ENCODE peak calls at places on chromosomes 6 and 20, in eight cellular contexts. One of them, this sample, is unnamed.

GRCh38 chr20:41499961-41500725 is 118.0 kb downstream of the CHD6 start:
- DNase-seq in hepatocyte: no peak
- DNase-seq in GM23248: peak; percentile 55
- DNase-seq in GM23338: no peak
- DNase-seq in SK-N-SH: no peak
- DNase-seq in HCT116: no peak
- DNase-seq in PC-9: no peak
- DNase-seq in OCI-LY7: no peak
- DNase-seq in this sample: no peak

GRCh38 chr6:151358475-151358874 is 32.9 kb downstream of the ZBTB2 start:
- DNase-seq in hepatocyte: no peak
- DNase-seq in GM23248: no peak
- DNase-seq in PC-9: no peak
- DNase-seq in OCI-LY7: no peak
- DNase-seq in GM23338: no peak
- DNase-seq in SK-N-SH: no peak
- DNase-seq in HCT116: no peak
- DNase-seq in this sample: no peak

GRCh38 chr6:117338567-117338966 is 73.2 kb downstream of the VGLL2 start:
- DNase-seq in GM23338: no peak
- DNase-seq in SK-N-SH: no peak
- DNase-seq in OCI-LY7: no peak
- DNase-seq in PC-9: no peak
- DNase-seq in hepatocyte: no peak
- DNase-seq in GM23248: no peak
- DNase-seq in HCT116: no peak
- DNase-seq in this sample: no peak

GRCh38 chr6:160110724-160111123 is 10.9 kb upstream of the SLC22A1 start:
- DNase-seq in GM23338: no peak
- DNase-seq in OCI-LY7: no peak
- DNase-seq in GM23248: no peak
- DNase-seq in hepatocyte: no peak
- DNase-seq in PC-9: no peak
- DNase-seq in SK-N-SH: no peak
- DNase-seq in HCT116: no peak
- DNase-seq in this sample: no peak

GRCh38 chr20:1535420-1536175 is 21.9 kb downstream of the SIRPD start:
- DNase-seq in OCI-LY7: peak; percentile 58
- DNase-seq in SK-N-SH: no peak
- DNase-seq in hepatocyte: no peak
- DNase-seq in PC-9: no peak
- DNase-seq in GM23338: no peak
- DNase-seq in HCT116: no peak
- DNase-seq in GM23248: no peak
- DNase-seq in this sample: no peak

GRCh38 chr6:51268666-51269065 is 450.0 kb downstream of the TFAP2B start:
- DNase-seq in OCI-LY7: no peak
- DNase-seq in SK-N-SH: no peak
- DNase-seq in GM23248: no peak
- DNase-seq in GM23338: no peak
- DNase-seq in HCT116: no peak
- DNase-seq in PC-9: no peak
- DNase-seq in hepatocyte: no peak
- DNase-seq in this sample: no peak

GRCh38 chr6:160678744-160679401 is 14.8 kb upstream of the LPA start:
- DNase-seq in GM23248: no peak
- DNase-seq in hepatocyte: peak; percentile 27
- DNase-seq in SK-N-SH: peak; percentile 13
- DNase-seq in OCI-LY7: no peak
- DNase-seq in HCT116: no peak
- DNase-seq in PC-9: no peak
- DNase-seq in GM23338: peak; percentile 34
- DNase-seq in this sample: no peak

GRCh38 chr6:7642784-7643183 is 52.8 kb downstream of the SNRNP48 start:
- DNase-seq in OCI-LY7: no peak
- DNase-seq in HCT116: no peak
- DNase-seq in hepatocyte: peak; percentile 63
- DNase-seq in SK-N-SH: no peak
- DNase-seq in PC-9: no peak
- DNase-seq in GM23338: no peak
- DNase-seq in GM23248: no peak
- DNase-seq in this sample: no peak

GRCh38 chr20:49490689-49491088 is 8.2 kb upstream of the KCNB1 start:
- DNase-seq in GM23338: no peak
- DNase-seq in OCI-LY7: no peak
- DNase-seq in PC-9: no peak
- DNase-seq in hepatocyte: peak; percentile 19
- DNase-seq in SK-N-SH: no peak
- DNase-seq in HCT116: no peak
- DNase-seq in GM23248: no peak
- DNase-seq in this sample: peak; percentile 52

GRCh38 chr6:85449388-85449817 is 480 bp upstream of the NT5E start:
- DNase-seq in PC-9: no peak
- DNase-seq in GM23338: peak; percentile 63
- DNase-seq in GM23248: peak; percentile 86
- DNase-seq in HCT116: no peak
- DNase-seq in hepatocyte: no peak
- DNase-seq in SK-N-SH: no peak
- DNase-seq in OCI-LY7: no peak
- DNase-seq in this sample: no peak

GRCh38 chr6:166228839-166229528 is 61.3 kb upstream of the TBXT start:
- DNase-seq in GM23248: no peak
- DNase-seq in PC-9: no peak
- DNase-seq in HCT116: no peak
- DNase-seq in SK-N-SH: no peak
- DNase-seq in GM23338: peak; percentile 31
- DNase-seq in OCI-LY7: peak; percentile 81
- DNase-seq in hepatocyte: no peak
- DNase-seq in this sample: no peak

GRCh38 chr6:109318328-109318876 is 63.9 kb downstream of the CD164 start:
- DNase-seq in GM23338: no peak
- DNase-seq in GM23248: no peak
- DNase-seq in PC-9: no peak
- DNase-seq in SK-N-SH: no peak
- DNase-seq in OCI-LY7: no peak
- DNase-seq in HCT116: no peak
- DNase-seq in hepatocyte: peak; percentile 66
- DNase-seq in this sample: no peak

GRCh38 chr20:709421-709820 is 33.8 kb upstream of the SCRT2 start:
- DNase-seq in PC-9: no peak
- DNase-seq in OCI-LY7: no peak
- DNase-seq in hepatocyte: no peak
- DNase-seq in GM23248: peak; percentile 25
- DNase-seq in GM23338: no peak
- DNase-seq in SK-N-SH: peak; percentile 71
- DNase-seq in HCT116: no peak
- DNase-seq in this sample: peak; percentile 16

GRCh38 chr20:58447733-58448391 is 58.8 kb downstream of the VAPB start:
- DNase-seq in GM23338: peak; percentile 89
- DNase-seq in OCI-LY7: peak; percentile 61
- DNase-seq in GM23248: peak; percentile 78
- DNase-seq in HCT116: peak; percentile 33
- DNase-seq in SK-N-SH: no peak
- DNase-seq in PC-9: peak; percentile 56
- DNase-seq in hepatocyte: peak; percentile 71
- DNase-seq in this sample: peak; percentile 86

GRCh38 chr6:148983986-148984385 is 237.2 kb downstream of the UST start:
- DNase-seq in PC-9: no peak
- DNase-seq in GM23248: no peak
- DNase-seq in hepatocyte: no peak
- DNase-seq in OCI-LY7: no peak
- DNase-seq in SK-N-SH: no peak
- DNase-seq in HCT116: no peak
- DNase-seq in GM23338: no peak
- DNase-seq in this sample: no peak

GRCh38 chr20:47330933-47331708 is 25.4 kb downstream of the ZMYND8 start:
- DNase-seq in GM23248: peak; percentile 95
- DNase-seq in SK-N-SH: no peak
- DNase-seq in HCT116: peak; percentile 76
- DNase-seq in GM23338: no peak
- DNase-seq in OCI-LY7: no peak
- DNase-seq in hepatocyte: peak; percentile 74
- DNase-seq in PC-9: peak; percentile 58
- DNase-seq in this sample: peak; percentile 85
- H2AFZ ChIP-seq in GM23248: no peak overlapping the region
- H2AFZ ChIP-seq in SK-N-SH: no peak overlapping the region
- H2AFZ ChIP-seq in HCT116: no peak overlapping the region
- H2AFZ ChIP-seq in GM23338: no peak overlapping the region
- H2AFZ ChIP-seq in OCI-LY7: no peak overlapping the region
- H2AFZ ChIP-seq in hepatocyte: no peak overlapping the region
- H2AFZ ChIP-seq in PC-9: no peak overlapping the region
- H2AFZ ChIP-seq in this sample: no peak overlapping the region

GRCh38 chr6:5481024-5481423 is 219.7 kb downstream of the FARS2 start:
- DNase-seq in GM23338: no peak
- DNase-seq in hepatocyte: no peak
- DNase-seq in HCT116: no peak
- DNase-seq in GM23248: no peak
- DNase-seq in OCI-LY7: no peak
- DNase-seq in SK-N-SH: no peak
- DNase-seq in PC-9: no peak
- DNase-seq in this sample: no peak

GRCh38 chr6:5484692-5485091 is 223.4 kb downstream of the FARS2 start:
- DNase-seq in PC-9: no peak
- DNase-seq in HCT116: no peak
- DNase-seq in SK-N-SH: no peak
- DNase-seq in hepatocyte: no peak
- DNase-seq in GM23338: no peak
- DNase-seq in GM23248: no peak
- DNase-seq in OCI-LY7: no peak
- DNase-seq in this sample: no peak

GRCh38 chr6:5478380-5478779 is 217.1 kb downstream of the FARS2 start:
- DNase-seq in GM23338: no peak
- DNase-seq in PC-9: no peak
- DNase-seq in GM23248: no peak
- DNase-seq in SK-N-SH: no peak
- DNase-seq in HCT116: no peak
- DNase-seq in OCI-LY7: no peak
- DNase-seq in hepatocyte: no peak
- DNase-seq in this sample: no peak

GRCh38 chr6:5486214-5486613 is 224.9 kb downstream of the FARS2 start:
- DNase-seq in OCI-LY7: no peak
- DNase-seq in GM23248: no peak
- DNase-seq in hepatocyte: no peak
- DNase-seq in SK-N-SH: no peak
- DNase-seq in HCT116: no peak
- DNase-seq in PC-9: no peak
- DNase-seq in GM23338: no peak
- DNase-seq in this sample: no peak

GRCh38 chr6:5482619-5483018 is 221.3 kb downstream of the FARS2 start:
- DNase-seq in GM23338: no peak
- DNase-seq in PC-9: no peak
- DNase-seq in hepatocyte: no peak
- DNase-seq in OCI-LY7: no peak
- DNase-seq in GM23248: no peak
- DNase-seq in SK-N-SH: no peak
- DNase-seq in HCT116: no peak
- DNase-seq in this sample: no peak
- H3K9me2 ChIP-seq in GM23338: no peaks in the 10 kb centered on the region
- H3K9me2 ChIP-seq in PC-9: no peaks in the 10 kb centered on the region
- H3K9me2 ChIP-seq in hepatocyte: no peaks in the 10 kb centered on the region
- H3K9me2 ChIP-seq in OCI-LY7: no peaks in the 10 kb centered on the region
- H3K9me2 ChIP-seq in GM23248: no peaks in the 10 kb centered on the region
- H3K9me2 ChIP-seq in SK-N-SH: no peaks in the 10 kb centered on the region
- H3K9me2 ChIP-seq in HCT116: no peaks in the 10 kb centered on the region
- H3K9me2 ChIP-seq in this sample: no peaks in the 10 kb centered on the region

GRCh38 chr20:61983965-61984364 is 81.7 kb downstream of the TAF4 start:
- DNase-seq in HCT116: no peak
- DNase-seq in GM23338: no peak
- DNase-seq in PC-9: no peak
- DNase-seq in SK-N-SH: no peak
- DNase-seq in hepatocyte: no peak
- DNase-seq in OCI-LY7: no peak
- DNase-seq in GM23248: no peak
- DNase-seq in this sample: no peak
- H3K36me3 ChIP-seq in HCT116: no peaks in the 10 kb centered on the region
- H3K36me3 ChIP-seq in GM23338: no peaks in the 10 kb centered on the region
- H3K36me3 ChIP-seq in PC-9: no peaks in the 10 kb centered on the region
- H3K36me3 ChIP-seq in SK-N-SH: peaks cover 29% of the 10 kb centered on the region
- H3K36me3 ChIP-seq in hepatocyte: no peaks in the 10 kb centered on the region
- H3K36me3 ChIP-seq in OCI-LY7: peaks cover 44% of the 10 kb centered on the region
- H3K36me3 ChIP-seq in GM23248: no peaks in the 10 kb centered on the region
- H3K36me3 ChIP-seq in this sample: no peaks in the 10 kb centered on the region

GRCh38 chr6:164378330-164378729 is 931.1 kb downstream of the C6orf118 start:
- DNase-seq in GM23338: no peak
- DNase-seq in OCI-LY7: no peak
- DNase-seq in PC-9: no peak
- DNase-seq in SK-N-SH: peak; percentile 40
- DNase-seq in GM23248: no peak
- DNase-seq in hepatocyte: no peak
- DNase-seq in HCT116: no peak
- DNase-seq in this sample: no peak
- H2AFZ ChIP-seq in GM23338: no peak overlapping the region
- H2AFZ ChIP-seq in OCI-LY7: no peak overlapping the region
- H2AFZ ChIP-seq in PC-9: peak overlapping the region; percentile 16
- H2AFZ ChIP-seq in SK-N-SH: no peak overlapping the region
- H2AFZ ChIP-seq in GM23248: no peak overlapping the region
- H2AFZ ChIP-seq in hepatocyte: no peak overlapping the region
- H2AFZ ChIP-seq in HCT116: no peak overlapping the region
- H2AFZ ChIP-seq in this sample: no peak overlapping the region

GRCh38 chr6:82780334-82780733 is 285.3 kb downstream of the UBE3D start:
- DNase-seq in SK-N-SH: no peak
- DNase-seq in GM23338: no peak
- DNase-seq in HCT116: no peak
- DNase-seq in GM23248: no peak
- DNase-seq in PC-9: no peak
- DNase-seq in hepatocyte: no peak
- DNase-seq in OCI-LY7: no peak
- DNase-seq in this sample: no peak

GRCh38 chr6:82778985-82779384 is 286.7 kb downstream of the UBE3D start:
- DNase-seq in SK-N-SH: no peak
- DNase-seq in GM23338: no peak
- DNase-seq in PC-9: no peak
- DNase-seq in hepatocyte: no peak
- DNase-seq in HCT116: no peak
- DNase-seq in GM23248: no peak
- DNase-seq in OCI-LY7: no peak
- DNase-seq in this sample: no peak

GRCh38 chr6:82773061-82773717 is 292.5 kb downstream of the UBE3D start:
- DNase-seq in HCT116: no peak
- DNase-seq in GM23248: no peak
- DNase-seq in SK-N-SH: no peak
- DNase-seq in OCI-LY7: no peak
- DNase-seq in hepatocyte: no peak
- DNase-seq in PC-9: no peak
- DNase-seq in GM23338: no peak
- DNase-seq in this sample: no peak

GRCh38 chr6:82775989-82776388 is 289.7 kb downstream of the UBE3D start:
- DNase-seq in GM23338: no peak
- DNase-seq in SK-N-SH: no peak
- DNase-seq in PC-9: no peak
- DNase-seq in HCT116: no peak
- DNase-seq in OCI-LY7: no peak
- DNase-seq in hepatocyte: no peak
- DNase-seq in GM23248: no peak
- DNase-seq in this sample: no peak

DNA sequence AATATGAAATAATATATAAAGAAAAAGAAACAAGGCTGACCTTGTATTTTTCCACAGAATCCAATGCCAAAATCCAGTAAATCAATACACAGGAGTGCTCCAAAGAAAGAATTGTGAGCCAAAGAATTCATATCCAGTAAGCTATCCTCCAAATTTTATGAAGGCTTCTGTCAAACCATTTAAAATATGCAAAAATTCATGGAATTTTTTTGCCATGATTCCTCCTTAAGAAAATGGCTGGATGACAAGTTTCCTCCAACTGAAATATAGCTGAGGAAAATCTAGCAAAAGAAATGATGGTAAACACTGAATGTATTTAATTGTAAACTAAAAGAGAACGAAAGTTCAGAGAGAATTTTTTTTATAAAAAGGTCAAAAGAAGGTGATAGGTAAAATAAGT is 290.3 kb downstream of the UBE3D start:
- DNase-seq in hepatocyte: no peak
- DNase-seq in GM23248: peak; percentile 39
- DNase-seq in PC-9: no peak
- DNase-seq in GM23338: no peak
- DNase-seq in OCI-LY7: no peak
- DNase-seq in HCT116: no peak
- DNase-seq in SK-N-SH: no peak
- DNase-seq in this sample: peak; percentile 12
- H3K9me2 ChIP-seq in hepatocyte: no peaks in the 10 kb centered on the region
- H3K9me2 ChIP-seq in GM23248: no peaks in the 10 kb centered on the region
- H3K9me2 ChIP-seq in PC-9: no peaks in the 10 kb centered on the region
- H3K9me2 ChIP-seq in GM23338: no peaks in the 10 kb centered on the region
- H3K9me2 ChIP-seq in OCI-LY7: no peaks in the 10 kb centered on the region
- H3K9me2 ChIP-seq in HCT116: no peaks in the 10 kb centered on the region
- H3K9me2 ChIP-seq in SK-N-SH: no peaks in the 10 kb centered on the region
- H3K9me2 ChIP-seq in this sample: no peaks in the 10 kb centered on the region

This sample was measured in PC-3.